ENCODE peak calls at places on chromosomes 13 and 19, in nine cellular contexts. Z is CD8-positive, alpha-beta T cell; E is brain microvascular endothelial cell; H is thyroid gland; W is IMR-90; C is tibial artery; G is gastrocnemius medialis; Y is CD4-positive, CD25-positive, alpha-beta regulatory T cell; O is keratinocyte. Q is an unnamed sample.

GRCh38 chr19:19558055-19558454 is 20.0 kb downstream of the CILP2 start:
- DNase-seq in H (no peak), Z (no peak), G (no peak), W (no peak), Y (no peak), C (no peak), E (no peak), O (no peak), Q (no peak)

GRCh38 chr13:39559838-39560237 is 43.2 kb downstream of the LHFPL6 start:
- DNase-seq in H (no peak), Z (no peak), Y (no peak), E (no peak), W (no peak), C (no peak), G (no peak), O (no peak), Q (no peak)

GRCh38 chr19:18967358-18968146 is 26.5 kb upstream of the HOMER3 start:
- DNase-seq in E (no peak), Z (no peak), W (peak; percentile 32), O (no peak), H (peak; percentile 98), C (peak; percentile 68), Y (no peak), G (peak; percentile 76), Q (no peak)

GRCh38 chr13:42486711-42487198 is 87.2 kb upstream of the TNFSF11 start:
- DNase-seq in H (no peak), Y (no peak), G (no peak), O (no peak), W (peak; percentile 71), Z (no peak), C (no peak), E (peak; percentile 92), Q (no peak)

GRCh38 chr13:96539791-96540190 is 449.9 kb downstream of the HS6ST3 start:
- DNase-seq in W (no peak), O (no peak), Z (no peak), Y (no peak), G (peak; percentile 21), C (no peak), E (no peak), H (no peak), Q (no peak)

GRCh38 chr19:16682539-16682938 is 21.6 kb downstream of the TMEM38A start:
- DNase-seq in H (no peak), Y (no peak), G (no peak), O (no peak), E (no peak), Z (no peak), W (no peak), C (no peak), Q (no peak)

GRCh38 chr19:45500918-45501729 is 2.9 kb downstream of the PPM1N start:
- DNase-seq in Y (no peak), H (no peak), G (no peak), C (no peak), O (no peak), W (no peak), Z (no peak), E (no peak), Q (no peak)

GRCh38 chr13:75217949-75218348 is 264.0 kb downstream of the TBC1D4 start:
- DNase-seq in G (no peak), Z (no peak), Y (no peak), C (no peak), O (no peak), H (no peak), W (peak; percentile 4), E (peak; percentile 36), Q (no peak)

GRCh38 chr13:113275387-113275786 is 21.7 kb upstream of the LAMP1 start:
- DNase-seq in Y (peak; percentile 29), C (no peak), H (peak; percentile 48), G (peak; percentile 37), W (peak; percentile 75), E (peak; percentile 68), O (no peak), Z (peak; percentile 25), Q (no peak)

GRCh38 chr19:28023064-28023463 is 1189.9 kb downstream of the UQCRFS1 start:
- DNase-seq in W (no peak), H (no peak), E (no peak), C (no peak), G (no peak), O (no peak), Y (no peak), Z (no peak), Q (no peak)

GRCh38 chr13:108346376-108346775 is 76.9 kb downstream of the TNFSF13B start:
- DNase-seq in H (no peak), O (no peak), G (no peak), Z (no peak), E (no peak), C (no peak), W (no peak), Y (peak; percentile 30), Q (no peak)

GRCh38 chr13:28040977-28041376 is 52.5 kb upstream of the URAD start:
- DNase-seq in W (no peak), H (no peak), O (no peak), C (no peak), E (no peak), Y (no peak), Z (no peak), G (no peak), Q (no peak)

GRCh38 chr13:94764576-94765321 is 52.4 kb upstream of the SOX21 start:
- DNase-seq in Y (no peak), C (no peak), G (no peak), Z (no peak), O (no peak), W (no peak), H (no peak), E (no peak), Q (no peak)

GRCh38 chr19:47024502-47024901 is 4.9 kb downstream of the NPAS1 start:
- DNase-seq in H (no peak), G (no peak), W (no peak), Y (no peak), C (no peak), E (no peak), Z (no peak), O (no peak), Q (no peak)

GRCh38 chr19:664913-665443 is 2.0 kb upstream of the RNF126 start:
- DNase-seq in W (peak; percentile 70), O (no peak), H (peak; percentile 78), Z (peak; percentile 84), G (peak; percentile 60), Y (peak; percentile 69), C (peak; percentile 63), E (peak; percentile 65), Q (peak; percentile 62)

GRCh38 chr19:10654610-10655456 is 687 bp downstream of the ILF3 start:
- DNase-seq in G (no peak), W (no peak), H (peak; percentile 34), O (no peak), Z (peak; percentile 61), Y (no peak), E (no peak), C (peak; percentile 40), Q (no peak)

GRCh38 chr19:11199517-11199916 is 2.2 kb upstream of the KANK2 start:
- DNase-seq in W (no peak), E (no peak), C (no peak), H (no peak), Y (no peak), G (no peak), Z (no peak), O (no peak), Q (no peak)

GRCh38 chr19:48625891-48626327 is 6.6 kb downstream of the SPHK2 start:
- DNase-seq in H (no peak), O (no peak), E (no peak), Y (no peak), Z (no peak), W (no peak), C (no peak), G (no peak), Q (no peak)

GRCh38 chr19:54114340-54114826 is 1.1 kb downstream of the TFPT start:
- DNase-seq in C (peak; percentile 41), W (peak; percentile 18), H (peak; percentile 10), G (no peak), Z (peak; percentile 46), Y (peak; percentile 54), O (no peak), E (peak; percentile 36), Q (no peak)

GRCh38 chr19:51691122-51692064 is 1.7 kb upstream of the SPACA6 start:
- DNase-seq in Z (no peak), C (no peak), H (no peak), E (no peak), O (no peak), Y (no peak), W (peak; percentile 65), G (no peak), Q (no peak)
- H3K27ac ChIP-seq in Z (no peak overlapping the region), C (peak overlapping the region; percentile 94), H (peak overlapping the region; percentile 97), E (peak overlapping the region; percentile 96), O (peak overlapping the region; percentile 81), Y (peak overlapping the region; percentile 70), W (peak overlapping the region; percentile 99), G (peak overlapping the region; percentile 92), Q (peak overlapping the region; percentile 98)

GRCh38 chr19:39165857-39166256 is 30.9 kb upstream of the NCCRP1 start:
- DNase-seq in H (no peak), C (no peak), W (no peak), E (no peak), O (no peak), G (no peak), Z (no peak), Y (no peak), Q (no peak)
- H3K27ac ChIP-seq in H (peak overlapping the region; percentile 93), C (no peak overlapping the region), W (no peak overlapping the region), E (no peak overlapping the region), O (no peak overlapping the region), G (no peak overlapping the region), Z (no peak overlapping the region), Y (no peak overlapping the region), Q (no peak overlapping the region)

GRCh38 chr19:35122687-35123551 is 7.3 kb downstream of the FXYD3 start:
- DNase-seq in G (no peak), E (no peak), C (no peak), Z (no peak), O (peak; percentile 86), W (no peak), Y (no peak), H (no peak), Q (no peak)
- H3K27ac ChIP-seq in G (peak overlapping the region; percentile 93), E (no peak overlapping the region), C (peak overlapping the region; percentile 90), Z (no peak overlapping the region), O (peak overlapping the region; percentile 83), W (no peak overlapping the region), Y (no peak overlapping the region), H (no peak overlapping the region), Q (peak overlapping the region; percentile 98)

GRCh38 chr19:15418112-15418587 is 638 bp downstream of the AKAP8L start:
- DNase-seq in G (no peak), W (no peak), Y (no peak), E (peak; percentile 19), Z (no peak), C (no peak), H (peak; percentile 48), O (no peak), Q (no peak)

GRCh38 chr19:15419413-15420025 is 731 bp upstream of the AKAP8L start:
- DNase-seq in H (no peak), E (no peak), C (no peak), Y (no peak), G (no peak), W (no peak), Z (no peak), O (no peak), Q (no peak)

GRCh38 chr19:15421136-15421535 is 2.3 kb upstream of the AKAP8L start:
- DNase-seq in Z (no peak), W (peak; percentile 37), Y (no peak), H (no peak), C (no peak), E (no peak), O (no peak), G (no peak), Q (no peak)

GRCh38 chr19:15418588-15419412 is at the start of gene AKAP8L:
- DNase-seq in Y (peak; percentile 99), H (peak; percentile 99), O (peak; percentile 98), C (peak; percentile 100), E (peak; percentile 100), Z (peak; percentile 97), W (peak; percentile 100), G (peak; percentile 100), Q (peak; percentile 98)

GRCh38 chr19:15417699-15418098 is 1.1 kb downstream of the AKAP8L start:
- DNase-seq in Z (no peak), C (no peak), G (peak; percentile 62), W (no peak), E (no peak), O (no peak), H (no peak), Y (no peak), Q (no peak)
- H3K27ac ChIP-seq in Z (peak overlapping the region; percentile 93), C (peak overlapping the region; percentile 87), G (peak overlapping the region; percentile 96), W (peak overlapping the region; percentile 85), E (peak overlapping the region; percentile 86), O (peak overlapping the region; percentile 77), H (peak overlapping the region; percentile 82), Y (peak overlapping the region; percentile 73), Q (peak overlapping the region; percentile 77)

Q was measured in substantia nigra.